ENCODE peak calls at places on chromosomes 12 and 14, in four cellular contexts. K, Y, A and N are unnamed samples.

GRCh38 chr14:32564591-32564990 is 235.5 kb downstream of the AKAP6 start:
- DNase-seq in K (no peak), Y (no peak), A (no peak), N (no peak)

GRCh38 chr14:102421366-102422057 is 58.8 kb downstream of the TECPR2 start:
- DNase-seq in K (no peak), Y (no peak), A (no peak), N (no peak)

GRCh38 chr12:123893276-123893675 is 79.4 kb downstream of the CCDC92 start:
- DNase-seq in K (no peak), Y (no peak), A (no peak), N (no peak)

GRCh38 chr12:14171111-14171510 is 189.7 kb upstream of the GRIN2B start:
- DNase-seq in K (no peak), Y (no peak), A (no peak), N (no peak)

GRCh38 chr12:113855998-113856397 is 110.1 kb downstream of the RBM19 start:
- DNase-seq in K (no peak), Y (no peak), A (no peak), N (no peak)

GRCh38 chr12:92078167-92079053 is 67.2 kb downstream of the BTG1 start:
- DNase-seq in K (peak), Y (no peak), A (no peak), N (no peak)

GRCh38 chr12:57196439-57196838 is 20.2 kb upstream of the NXPH4 start:
- DNase-seq in K (no peak), Y (no peak), A (no peak), N (no peak)

GRCh38 chr12:76445469-76445868 is 97.3 kb upstream of the BBS10 start:
- DNase-seq in K (no peak), Y (no peak), A (no peak), N (no peak)

GRCh38 chr12:109764776-109765492 is 51.3 kb downstream of the FAM222A start:
- DNase-seq in K (no peak), Y (no peak), A (peak), N (no peak)

GRCh38 chr12:64318605-64319004 is 72.0 kb downstream of the C12orf56 start:
- DNase-seq in K (no peak), Y (no peak), A (no peak), N (no peak)

GRCh38 chr12:109998241-109998903 is 858 bp upstream of the ANKRD13A start:
- DNase-seq in K (no peak), Y (no peak), A (no peak), N (no peak)

GRCh38 chr14:69270795-69271708 is 11.1 kb downstream of the GALNT16 start:
- DNase-seq in K (no peak), Y (no peak), A (no peak), N (no peak)

GRCh38 chr12:4584281-4584680 is 22.3 kb downstream of the DYRK4 start:
- DNase-seq in K (no peak), Y (no peak), A (no peak), N (no peak)

GRCh38 chr12:4586500-4586899 is 24.5 kb downstream of the DYRK4 start:
- DNase-seq in K (no peak), Y (no peak), A (no peak), N (no peak)

GRCh38 chr12:4588916-4589315 is 26.9 kb downstream of the DYRK4 start:
- DNase-seq in K (no peak), Y (no peak), A (no peak), N (no peak)

GRCh38 chr12:4584896-4585295 is 22.9 kb downstream of the DYRK4 start:
- DNase-seq in K (no peak), Y (no peak), A (no peak), N (no peak)

DNA sequence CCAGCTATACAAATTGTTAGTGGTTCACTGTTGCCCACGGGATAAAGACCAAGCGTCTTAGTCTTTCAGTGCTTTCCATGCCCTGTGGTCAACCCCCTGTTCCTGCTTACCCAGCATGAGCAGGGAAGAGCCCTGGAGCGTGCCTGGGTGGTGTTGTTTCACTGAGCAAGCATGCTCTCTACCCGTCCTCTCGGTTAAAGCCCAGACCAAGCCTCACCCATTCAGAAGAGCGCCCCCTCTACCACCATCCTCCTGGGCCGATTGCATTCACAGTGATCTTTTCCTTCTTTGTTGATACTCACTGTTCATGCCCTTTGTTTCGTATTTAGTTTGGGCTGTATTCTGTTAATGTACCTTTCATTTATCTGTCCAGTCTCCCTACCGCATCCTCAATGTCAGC is 25.1 kb downstream of the DYRK4 start:
- DNase-seq in K (no peak), Y (no peak), A (no peak), N (no peak)
- TF ChIP-seq CTCF in K (no peak), Y (no peak), A (no peak), N (no peak)

GRCh38 chr12:122366685-122367475 is 55.6 kb downstream of the CLIP1 start:
- DNase-seq in K (peak), Y (no peak), A (no peak), N (no peak)
- TF ChIP-seq CTCF in K (no peak), Y (no peak), A (no peak), N (no peak)

DNA sequence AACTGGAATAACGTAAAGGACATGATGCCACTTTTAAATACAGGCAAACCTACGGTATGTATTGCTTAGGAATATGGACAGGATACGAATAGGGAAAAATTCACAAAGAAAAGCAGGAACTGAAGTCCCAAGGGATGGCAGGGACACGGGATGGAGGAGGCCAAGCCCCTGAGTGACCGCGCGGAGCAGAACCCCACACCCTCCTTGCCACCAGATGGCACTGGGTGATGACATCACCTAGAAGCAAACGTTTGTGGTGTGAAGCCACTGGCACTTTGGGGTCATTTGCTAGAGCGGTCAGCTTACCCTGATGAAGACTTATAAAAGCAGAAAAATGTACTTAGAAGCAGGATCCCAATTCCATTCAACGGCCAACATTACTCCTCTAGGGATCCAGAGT is 9.4 kb downstream of the DHX37 start:
- DNase-seq in K (no peak), Y (no peak), A (no peak), N (no peak)
- TF ChIP-seq CTCF in K (no peak), Y (no peak), A (no peak), N (no peak)

DNA sequence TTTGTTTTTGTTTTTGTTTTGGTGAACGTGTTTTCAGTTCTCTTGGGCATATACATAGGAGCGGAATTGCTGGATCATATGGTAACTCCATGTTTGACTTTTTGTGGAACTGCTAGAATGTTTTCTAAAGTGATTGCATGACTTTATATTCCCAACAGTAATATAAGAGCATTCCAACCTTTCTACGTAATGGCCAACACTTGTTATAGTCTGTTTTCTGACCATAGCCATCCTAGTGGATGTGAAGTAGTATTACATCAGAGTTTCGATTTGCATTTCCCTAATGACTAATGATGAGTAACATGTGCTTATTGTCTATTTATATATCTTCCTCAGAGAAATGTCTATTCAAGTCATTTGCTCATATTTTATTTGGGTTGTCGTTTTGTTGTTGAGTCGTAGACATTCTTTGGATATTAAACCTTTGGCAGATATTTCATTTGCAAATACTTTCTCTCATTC is 268.7 kb downstream of the AEBP2 start:
- DNase-seq in K (peak), Y (no peak), A (no peak), N (no peak)
- TF ChIP-seq CTCF in K (no peak), Y (no peak), A (no peak), N (no peak)

GRCh38 chr14:59272633-59273032 is 84.2 kb downstream of the DAAM1 start:
- DNase-seq in K (no peak), Y (no peak), A (no peak), N (no peak)
- TF ChIP-seq CTCF in K (no peak), Y (no peak), A (no peak), N (no peak)